ENCODE peak calls at places on chromosomes 5 and 9, in four cellular contexts. D is tibial artery, B is thoracic aorta, S is glutamatergic neuron. T is an unnamed sample.
A peak's percentile ranks its signal among the peaks of the same experiment; 100 is the strongest.

GRCh38 chr5:151923865-151924264 is 786 bp downstream of the GLRA1 start:
- DNase-seq in D (no peak), B (no peak), S (peak; percentile 73), T (no peak)

GRCh38 chr9:114803459-114803858 is 2.4 kb downstream of the TNFSF15 start:
- DNase-seq in D (no peak), B (no peak), S (no peak), T (no peak)

GRCh38 chr5:99004960-99005359 is 76.2 kb upstream of the CHD1 start:
- DNase-seq in D (no peak), B (no peak), S (no peak), T (peak; percentile 48)

GRCh38 chr9:96009690-96010477 is 134.4 kb downstream of the ERCC6L2 start:
- DNase-seq in D (no peak), B (no peak), S (no peak), T (no peak)

GRCh38 chr5:168679515-168679920 is 100.3 kb upstream of the PANK3 start:
- DNase-seq in D (peak; percentile 70), B (no peak), S (peak; percentile 84), T (no peak)

GRCh38 chr9:28921857-28922500 is 1348.7 kb upstream of the C9orf72 start:
- DNase-seq in D (no peak), B (no peak), S (no peak), T (no peak)

GRCh38 chr5:17184596-17184995 is 32.8 kb upstream of the BASP1 start:
- DNase-seq in D (no peak), B (no peak), S (no peak), T (no peak)

GRCh38 chr5:169581580-169582227 is 1.9 kb upstream of the SPDL1 start:
- DNase-seq in D (peak; percentile 58), B (no peak), S (peak; percentile 64), T (peak; percentile 45)

GRCh38 chr9:130327070-130327780 is 61.7 kb downstream of the HMCN2 start:
- DNase-seq in D (no peak), B (no peak), S (peak; percentile 65), T (no peak)
- TF ChIP-seq CTCF in D (no peak), B (no peak), S (peak; percentile 65), T (peak; percentile 25)

DNA sequence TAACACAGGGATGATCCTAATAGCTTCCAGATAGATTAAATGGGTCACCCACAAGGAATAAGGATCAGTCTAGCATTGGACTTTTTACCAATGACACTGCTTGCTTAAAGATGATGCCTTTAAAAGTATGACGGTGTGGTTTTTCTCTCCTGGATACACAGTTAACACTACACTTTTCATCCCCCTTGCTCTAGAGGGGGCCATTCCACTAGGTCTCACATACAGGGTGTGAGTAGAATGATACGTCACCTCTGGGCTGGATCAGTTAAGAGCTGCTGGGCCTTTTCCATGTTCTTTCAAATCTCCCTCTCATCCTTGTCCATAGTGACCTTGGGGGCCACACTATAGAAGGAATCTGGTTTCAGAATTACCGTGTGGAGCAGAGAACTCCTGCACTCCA is 140.6 kb downstream of the FSTL4 start:
- DNase-seq in D (no peak), B (no peak), S (no peak), T (no peak)
- TF ChIP-seq CTCF in D (no peak), B (no peak), S (no peak), T (no peak)

DNA sequence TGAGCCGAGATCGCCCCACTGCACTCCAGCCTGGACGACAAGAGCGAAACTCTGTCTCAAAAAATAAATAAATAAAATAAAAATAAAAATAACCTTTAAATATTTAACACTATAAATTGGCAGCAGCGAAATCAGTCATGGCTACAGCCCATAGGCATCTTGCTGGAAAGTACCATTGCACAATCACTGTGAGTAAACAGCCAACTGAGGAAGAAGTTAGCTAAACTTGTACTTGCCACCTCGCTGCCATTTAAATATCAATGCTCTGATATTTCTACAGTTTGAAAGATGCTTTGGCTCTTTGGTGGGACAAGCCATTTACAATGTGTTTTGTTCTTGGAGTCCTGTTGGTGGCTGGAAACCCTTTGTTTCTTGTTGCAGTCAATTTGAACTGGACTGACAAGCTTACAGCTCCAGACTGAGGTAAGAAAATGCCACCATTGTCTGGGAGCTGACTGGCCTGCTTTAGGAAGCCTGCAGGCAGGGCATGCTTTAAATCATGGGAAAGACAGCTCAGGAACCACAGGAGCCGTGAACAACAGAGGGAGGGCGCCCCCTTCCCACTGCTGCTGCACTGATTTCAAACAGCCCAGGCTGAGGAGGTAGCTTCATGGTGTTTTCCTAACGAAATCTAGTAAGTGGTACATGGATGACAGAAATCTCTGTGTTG is 322.8 kb upstream of the RFX3 start:
- DNase-seq in D (no peak), B (no peak), S (peak; percentile 26), T (no peak)
- TF ChIP-seq CTCF in D (no peak), B (no peak), S (no peak), T (no peak)

DNA sequence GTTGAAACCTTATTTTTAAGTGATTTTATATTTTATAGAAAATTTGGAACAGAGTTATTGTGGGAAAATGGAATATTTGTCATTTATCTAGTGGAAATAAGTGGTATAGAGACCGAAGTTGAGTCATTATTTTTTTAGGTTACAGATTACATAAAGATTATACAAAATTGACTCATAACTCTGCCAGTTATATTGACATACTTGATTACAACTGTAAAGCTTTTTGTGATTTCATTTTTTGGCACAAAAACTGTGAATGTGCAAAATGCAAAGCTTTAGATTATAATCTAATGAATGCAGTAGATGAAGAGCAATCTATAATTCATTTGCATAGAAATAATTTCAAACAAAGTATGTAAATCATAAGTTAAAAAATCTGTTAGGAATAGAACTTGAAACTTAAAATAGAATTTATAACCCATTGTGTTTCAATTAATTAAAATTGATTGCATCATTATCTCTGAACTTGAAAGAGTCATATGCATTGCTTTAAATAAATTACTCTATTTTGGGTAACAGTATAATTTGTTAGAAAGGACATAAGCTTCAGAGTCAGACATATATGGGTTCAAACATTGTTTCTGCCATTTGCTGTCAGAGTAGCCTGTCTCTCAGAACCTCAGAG is 280.4 kb downstream of the FER start:
- DNase-seq in D (no peak), B (no peak), S (no peak), T (no peak)
- TF ChIP-seq CTCF in D (no peak), B (no peak), S (no peak), T (no peak)

DNA sequence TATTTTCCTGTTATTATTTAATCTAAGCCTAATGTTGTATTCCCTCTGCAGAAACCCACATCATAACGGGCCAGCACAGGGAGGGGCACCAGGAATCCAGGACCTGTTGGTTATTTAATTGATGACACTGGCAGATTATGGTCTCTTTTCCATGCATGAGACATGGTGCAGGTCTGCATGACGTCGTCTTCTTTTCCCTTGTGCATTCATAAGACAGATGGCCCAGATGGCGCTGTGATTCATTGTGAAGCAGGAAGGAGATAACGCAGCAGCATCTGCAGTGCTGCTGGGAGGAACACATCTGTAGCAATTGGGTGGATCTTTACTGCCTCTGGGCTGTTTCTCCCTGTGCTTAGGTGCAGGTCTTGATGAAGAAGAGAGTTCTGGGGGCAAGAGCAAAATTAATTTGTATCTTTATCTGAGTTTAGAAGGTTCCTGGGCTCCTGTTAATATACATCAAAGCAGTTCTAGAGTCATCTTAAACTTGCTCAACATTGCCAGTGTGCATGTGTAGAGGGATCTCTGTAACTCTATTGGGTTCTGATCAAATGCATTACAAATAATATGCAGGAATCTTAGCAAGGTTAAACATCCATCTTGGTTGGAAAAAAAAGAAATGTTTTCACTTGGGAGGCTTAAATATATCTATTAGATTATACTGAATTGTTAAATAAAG is 176.1 kb downstream of the PCSK1 start:
- DNase-seq in D (peak; percentile 27), B (no peak), S (peak; percentile 82), T (no peak)
- TF ChIP-seq CTCF in D (no peak), B (no peak), S (no peak), T (no peak)

GRCh38 chr9:78239506-78239905 is 3.6 kb downstream of the CEP78 start:
- DNase-seq in D (no peak), B (no peak), S (no peak), T (no peak)
- TF ChIP-seq CTCF in D (no peak), B (no peak), S (no peak), T (no peak)

GRCh38 chr9:75918909-75919308 is 28.4 kb downstream of the PCSK5 start:
- DNase-seq in D (no peak), B (no peak), S (no peak), T (no peak)
- TF ChIP-seq CTCF in D (no peak), B (no peak), S (no peak), T (no peak)

GRCh38 chr5:92676120-92676838 is 904.7 kb downstream of the NR2F1-AS1 start:
- DNase-seq in D (no peak), B (no peak), S (no peak), T (no peak)

GRCh38 chr5:92674322-92674721 is 906.7 kb downstream of the NR2F1-AS1 start:
- DNase-seq in D (no peak), B (no peak), S (no peak), T (no peak)

GRCh38 chr5:92676839-92677197 is 904.2 kb downstream of the NR2F1-AS1 start:
- DNase-seq in D (no peak), B (no peak), S (no peak), T (no peak)

GRCh38 chr5:92678576-92679105 is 902.4 kb downstream of the NR2F1-AS1 start:
- DNase-seq in D (no peak), B (no peak), S (no peak), T (no peak)
- TF ChIP-seq CTCF in D (no peak), B (no peak), S (no peak), T (no peak)

GRCh38 chr9:125261501-125262216 is at the start of gene GAPVD1:
- DNase-seq in D (peak; percentile 74), B (peak; percentile 43), S (peak; percentile 96), T (peak; percentile 89)
- TF ChIP-seq CTCF in D (peak; percentile 50), B (peak; percentile 58), S (peak; percentile 26), T (peak; percentile 58)